ENCODE peak calls at places on chromosomes 6 and 20, in ten cellular contexts. T is pons; N is activated gamma-delta T cell; G is amygdala; C is GM23248; F is stimulated activated CD8-positive, alpha-beta memory T cell treated with anti-CD3 and anti-CD28 coated beads, Interleukin-7, amount 100 ng/mL, for 24 hours; R is GM10248; L is NCI-H345; A is H4; K is stimulated activated CD4-positive, alpha-beta T cell treated with anti-CD3 and anti-CD28 coated beads, TNF-alpha, amount 100 ng/mL, for 24 hours. U is an unnamed sample.

GRCh38 chr6:25640871-25641270 is 11.1 kb upstream of the SCGN start:
- DNase-seq in T (no peak), N (no peak), G (no peak), C (no peak), F (no peak), R (no peak), L (no peak), A (no peak), K (no peak), U (no peak)

GRCh38 chr6:28880894-28881780 is 42.6 kb downstream of the TRIM27 start:
- DNase-seq in T (peak; percentile 85), N (no peak), G (peak; percentile 23), C (peak; percentile 70), F (no peak), R (peak; percentile 53), L (peak; percentile 67), A (peak; percentile 72), K (peak; percentile 55), U (no peak)

GRCh38 chr6:63644668-63645326 is 9.2 kb downstream of the PHF3 start:
- DNase-seq in T (no peak), N (no peak), G (no peak), C (peak; percentile 89), F (no peak), R (no peak), L (no peak), A (no peak), K (no peak), U (no peak)

GRCh38 chr6:17101422-17102257 is at the start of gene STMND1:
- DNase-seq in T (no peak), N (no peak), G (peak; percentile 19), C (peak; percentile 66), F (no peak), R (peak; percentile 30), L (peak; percentile 23), A (no peak), K (no peak), U (no peak)

GRCh38 chr6:155273438-155273837 is 9.6 kb downstream of the CLDN20 start:
- DNase-seq in T (peak; percentile 81), N (no peak), G (no peak), C (peak; percentile 37), F (no peak), R (no peak), L (no peak), A (peak; percentile 49), K (no peak), U (no peak)

GRCh38 chr6:21869085-21869771 is 275.7 kb downstream of the SOX4 start:
- DNase-seq in T (no peak), N (no peak), G (no peak), C (no peak), F (no peak), R (no peak), L (no peak), A (no peak), K (no peak), U (no peak)

GRCh38 chr6:169420912-169421543 is 167.4 kb upstream of the THBS2 start:
- DNase-seq in T (no peak), N (no peak), G (no peak), C (peak; percentile 18), F (no peak), R (no peak), L (no peak), A (peak; percentile 23), K (no peak), U (no peak)

GRCh38 chr20:32236048-32236533 is 28.4 kb downstream of the POFUT1 start:
- DNase-seq in T (no peak), N (no peak), G (no peak), C (no peak), F (no peak), R (no peak), L (no peak), A (no peak), K (no peak), U (no peak)

U was measured in GM12864.